ENCODE peak calls at places on chromosomes 13 and 19, in seven cellular contexts. S, H, A, Z, K, E and D are unnamed samples.

GRCh38 chr19:30224689-30225606 is 147.2 kb upstream of the ZNF536 start:
- DNase-seq in S (no peak), H (no peak), A (peak), Z (no peak), K (no peak), E (peak), D (no peak)

GRCh38 chr19:21569497-21569870 is 64.1 kb downstream of the ZNF429 start:
- DNase-seq in S (peak), H (no peak), A (peak), Z (no peak), K (no peak), E (no peak), D (peak)

GRCh38 chr13:33090755-33091454 is 74.7 kb downstream of the KL start:
- DNase-seq in S (no peak), H (no peak), A (no peak), Z (no peak), K (no peak), E (no peak), D (no peak)

GRCh38 chr13:34351134-34351533 is 533.2 kb downstream of the RFC3 start:
- DNase-seq in S (no peak), H (no peak), A (no peak), Z (no peak), K (no peak), E (no peak), D (no peak)

GRCh38 chr13:49373699-49374098 is 70.2 kb downstream of the CAB39L start:
- DNase-seq in S (no peak), H (peak), A (no peak), Z (no peak), K (no peak), E (no peak), D (no peak)

GRCh38 chr13:65585346-65585745 is 1644.8 kb downstream of the PCDH9 start:
- DNase-seq in S (no peak), H (no peak), A (no peak), Z (no peak), K (no peak), E (no peak), D (no peak)

GRCh38 chr13:35961461-35962220 is 169.5 kb downstream of the DCLK1 start:
- DNase-seq in S (no peak), H (peak), A (no peak), Z (no peak), K (no peak), E (no peak), D (no peak)

GRCh38 chr13:75258159-75258782 is 223.7 kb downstream of the TBC1D4 start:
- DNase-seq in S (no peak), H (peak), A (no peak), Z (peak), K (no peak), E (no peak), D (peak)

GRCh38 chr13:75426421-75426820 is 55.5 kb downstream of the TBC1D4 start:
- DNase-seq in S (no peak), H (no peak), A (no peak), Z (no peak), K (no peak), E (no peak), D (no peak)

GRCh38 chr13:53098455-53098854 is 69.8 kb downstream of the OLFM4 start:
- DNase-seq in S (no peak), H (no peak), A (no peak), Z (no peak), K (no peak), E (no peak), D (no peak)

GRCh38 chr19:4594199-4594598 is 34.7 kb upstream of the SEMA6B start:
- DNase-seq in S (no peak), H (no peak), A (no peak), Z (no peak), K (no peak), E (no peak), D (no peak)

GRCh38 chr13:46100191-46100877 is 4.5 kb downstream of the CPB2 start:
- DNase-seq in S (no peak), H (no peak), A (no peak), Z (no peak), K (no peak), E (no peak), D (no peak)

GRCh38 chr19:17429661-17430101 is 9.8 kb downstream of the MVB12A start:
- DNase-seq in S (no peak), H (no peak), A (no peak), Z (no peak), K (no peak), E (no peak), D (no peak)

GRCh38 chr19:43809762-43810696 is 7.8 kb upstream of the LYPD5 start:
- DNase-seq in S (no peak), H (peak), A (no peak), Z (no peak), K (no peak), E (no peak), D (peak)

GRCh38 chr19:36032251-36033104 is at the start of gene CLIP3:
- DNase-seq in S (no peak), H (peak), A (peak), Z (no peak), K (no peak), E (peak), D (peak)

GRCh38 chr19:50293263-50294004 is 35.7 kb downstream of the KCNC3 start:
- DNase-seq in S (no peak), H (no peak), A (no peak), Z (no peak), K (no peak), E (no peak), D (no peak)